ENCODE peak calls at places on chromosomes 6 and 20, in ten cellular contexts. One of them, this sample, is unnamed.
A peak's percentile ranks its signal among the peaks of the same experiment; 100 is the strongest.

GRCh38 chr6:72216222-72217106 is 330.1 kb downstream of the RIMS1 start:
- DNase-seq in ovary: no peak
- DNase-seq in CD8-positive, alpha-beta T cell: no peak
- DNase-seq in OCI-LY7: no peak
- DNase-seq in psoas muscle: no peak
- DNase-seq in breast epithelium: peak; percentile 64
- DNase-seq in tibial artery: no peak
- DNase-seq in prostate gland: peak; percentile 38
- DNase-seq in neural progenitor cell: no peak
- DNase-seq in left lung: no peak
- DNase-seq in this sample: no peak

GRCh38 chr6:34539181-34539580 is 16.9 kb downstream of the SPDEF start:
- DNase-seq in ovary: no peak
- DNase-seq in CD8-positive, alpha-beta T cell: no peak
- DNase-seq in OCI-LY7: no peak
- DNase-seq in psoas muscle: no peak
- DNase-seq in breast epithelium: no peak
- DNase-seq in tibial artery: no peak
- DNase-seq in prostate gland: no peak
- DNase-seq in neural progenitor cell: no peak
- DNase-seq in left lung: no peak
- DNase-seq in this sample: no peak

GRCh38 chr6:46985943-46986342 is 56.2 kb downstream of the ADGRF1 start:
- DNase-seq in ovary: no peak
- DNase-seq in CD8-positive, alpha-beta T cell: no peak
- DNase-seq in OCI-LY7: no peak
- DNase-seq in psoas muscle: no peak
- DNase-seq in breast epithelium: no peak
- DNase-seq in tibial artery: no peak
- DNase-seq in prostate gland: no peak
- DNase-seq in neural progenitor cell: no peak
- DNase-seq in left lung: no peak
- DNase-seq in this sample: no peak

GRCh38 chr6:108193120-108193519 is 27.3 kb downstream of the NR2E1 start:
- DNase-seq in ovary: no peak
- DNase-seq in CD8-positive, alpha-beta T cell: no peak
- DNase-seq in OCI-LY7: no peak
- DNase-seq in psoas muscle: no peak
- DNase-seq in breast epithelium: no peak
- DNase-seq in tibial artery: no peak
- DNase-seq in prostate gland: no peak
- DNase-seq in neural progenitor cell: no peak
- DNase-seq in left lung: no peak
- DNase-seq in this sample: no peak

GRCh38 chr6:22681761-22682160 is 112.4 kb downstream of the HDGFL1 start:
- DNase-seq in ovary: no peak
- DNase-seq in CD8-positive, alpha-beta T cell: no peak
- DNase-seq in OCI-LY7: no peak
- DNase-seq in psoas muscle: no peak
- DNase-seq in breast epithelium: no peak
- DNase-seq in tibial artery: no peak
- DNase-seq in prostate gland: no peak
- DNase-seq in neural progenitor cell: no peak
- DNase-seq in left lung: no peak
- DNase-seq in this sample: no peak

GRCh38 chr6:89999995-90000825 is 105.9 kb downstream of the GJA10 start:
- DNase-seq in ovary: no peak
- DNase-seq in CD8-positive, alpha-beta T cell: no peak
- DNase-seq in OCI-LY7: no peak
- DNase-seq in psoas muscle: no peak
- DNase-seq in breast epithelium: peak; percentile 59
- DNase-seq in tibial artery: no peak
- DNase-seq in prostate gland: no peak
- DNase-seq in neural progenitor cell: no peak
- DNase-seq in left lung: no peak
- DNase-seq in this sample: no peak

GRCh38 chr6:119161450-119161849 is 83.0 kb upstream of the FAM184A start:
- DNase-seq in ovary: no peak
- DNase-seq in CD8-positive, alpha-beta T cell: no peak
- DNase-seq in OCI-LY7: no peak
- DNase-seq in psoas muscle: no peak
- DNase-seq in breast epithelium: no peak
- DNase-seq in tibial artery: no peak
- DNase-seq in prostate gland: no peak
- DNase-seq in neural progenitor cell: no peak
- DNase-seq in left lung: no peak
- DNase-seq in this sample: no peak

GRCh38 chr6:85537055-85537494 is 56.6 kb downstream of the SNX14 start:
- DNase-seq in ovary: no peak
- DNase-seq in CD8-positive, alpha-beta T cell: no peak
- DNase-seq in OCI-LY7: peak; percentile 29
- DNase-seq in psoas muscle: no peak
- DNase-seq in breast epithelium: no peak
- DNase-seq in tibial artery: no peak
- DNase-seq in prostate gland: no peak
- DNase-seq in neural progenitor cell: no peak
- DNase-seq in left lung: no peak
- DNase-seq in this sample: no peak

GRCh38 chr6:21846541-21847451 is 253.2 kb downstream of the SOX4 start:
- DNase-seq in ovary: no peak
- DNase-seq in CD8-positive, alpha-beta T cell: no peak
- DNase-seq in OCI-LY7: peak; percentile 66
- DNase-seq in psoas muscle: no peak
- DNase-seq in breast epithelium: no peak
- DNase-seq in tibial artery: no peak
- DNase-seq in prostate gland: no peak
- DNase-seq in neural progenitor cell: peak; percentile 67
- DNase-seq in left lung: no peak
- DNase-seq in this sample: no peak

GRCh38 chr6:116511424-116512131 is at the start of gene CALHM5:
- DNase-seq in ovary: peak; percentile 30
- DNase-seq in CD8-positive, alpha-beta T cell: no peak
- DNase-seq in OCI-LY7: no peak
- DNase-seq in psoas muscle: peak; percentile 59
- DNase-seq in breast epithelium: no peak
- DNase-seq in tibial artery: peak; percentile 55
- DNase-seq in prostate gland: no peak
- DNase-seq in neural progenitor cell: peak; percentile 48
- DNase-seq in left lung: no peak
- DNase-seq in this sample: no peak

GRCh38 chr6:120378582-120379220 is 955.6 kb downstream of the TBC1D32 start:
- DNase-seq in ovary: no peak
- DNase-seq in CD8-positive, alpha-beta T cell: no peak
- DNase-seq in OCI-LY7: peak; percentile 64
- DNase-seq in psoas muscle: no peak
- DNase-seq in breast epithelium: no peak
- DNase-seq in tibial artery: no peak
- DNase-seq in prostate gland: no peak
- DNase-seq in neural progenitor cell: peak; percentile 63
- DNase-seq in left lung: no peak
- DNase-seq in this sample: no peak

GRCh38 chr20:23156170-23156841 is 70.2 kb upstream of the CD93 start:
- DNase-seq in ovary: no peak
- DNase-seq in CD8-positive, alpha-beta T cell: no peak
- DNase-seq in OCI-LY7: no peak
- DNase-seq in psoas muscle: peak; percentile 69
- DNase-seq in breast epithelium: no peak
- DNase-seq in tibial artery: peak; percentile 79
- DNase-seq in prostate gland: no peak
- DNase-seq in neural progenitor cell: no peak
- DNase-seq in left lung: no peak
- DNase-seq in this sample: peak; percentile 54

GRCh38 chr20:4817230-4817671 is 95.5 kb downstream of the PRND start:
- DNase-seq in ovary: no peak
- DNase-seq in CD8-positive, alpha-beta T cell: no peak
- DNase-seq in OCI-LY7: no peak
- DNase-seq in psoas muscle: no peak
- DNase-seq in breast epithelium: no peak
- DNase-seq in tibial artery: no peak
- DNase-seq in prostate gland: no peak
- DNase-seq in neural progenitor cell: no peak
- DNase-seq in left lung: no peak
- DNase-seq in this sample: no peak

DNA sequence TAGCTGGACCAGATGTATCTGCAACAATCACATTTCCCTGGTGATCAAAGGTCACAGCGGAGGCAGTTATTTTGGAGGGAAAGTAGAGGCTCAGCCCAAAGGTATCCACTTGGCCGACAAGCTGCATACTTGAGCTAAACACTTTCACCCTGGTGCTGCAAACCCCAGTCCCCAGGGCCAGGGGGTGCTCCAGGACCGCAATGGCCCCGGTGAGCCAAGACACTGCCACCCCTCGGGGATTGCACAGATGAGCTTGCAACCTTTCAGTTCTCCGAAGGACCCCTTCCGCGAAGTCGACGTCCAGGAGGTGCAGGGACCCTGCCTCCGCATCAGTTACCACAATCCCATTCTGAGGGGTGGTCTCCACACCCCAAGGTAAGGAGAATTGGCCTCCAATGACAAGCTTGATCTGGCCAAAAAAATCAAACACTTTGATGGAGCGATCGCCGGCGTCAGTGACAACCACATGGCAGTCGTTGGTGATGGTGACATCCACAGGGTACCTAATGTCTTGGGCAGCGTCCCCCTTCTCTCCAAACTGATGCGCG is 823 bp downstream of the NHLRC1 start:
- DNase-seq in ovary: peak; percentile 25
- DNase-seq in CD8-positive, alpha-beta T cell: no peak
- DNase-seq in OCI-LY7: peak; percentile 28
- DNase-seq in psoas muscle: no peak
- DNase-seq in breast epithelium: no peak
- DNase-seq in tibial artery: no peak
- DNase-seq in prostate gland: no peak
- DNase-seq in neural progenitor cell: peak; percentile 47
- DNase-seq in left lung: no peak
- DNase-seq in this sample: no peak
- H3K4me3 ChIP-seq in ovary: peak overlapping the region; percentile 60
- H3K4me3 ChIP-seq in CD8-positive, alpha-beta T cell: peak overlapping the region; percentile 62
- H3K4me3 ChIP-seq in OCI-LY7: no peak overlapping the region
- H3K4me3 ChIP-seq in psoas muscle: peak overlapping the region; percentile 73
- H3K4me3 ChIP-seq in breast epithelium: peak overlapping the region; percentile 65
- H3K4me3 ChIP-seq in tibial artery: peak overlapping the region; percentile 60
- H3K4me3 ChIP-seq in prostate gland: no peak overlapping the region
- H3K4me3 ChIP-seq in neural progenitor cell: no peak overlapping the region
- H3K4me3 ChIP-seq in left lung: peak overlapping the region; percentile 38
- H3K4me3 ChIP-seq in this sample: peak overlapping the region; percentile 74

DNA sequence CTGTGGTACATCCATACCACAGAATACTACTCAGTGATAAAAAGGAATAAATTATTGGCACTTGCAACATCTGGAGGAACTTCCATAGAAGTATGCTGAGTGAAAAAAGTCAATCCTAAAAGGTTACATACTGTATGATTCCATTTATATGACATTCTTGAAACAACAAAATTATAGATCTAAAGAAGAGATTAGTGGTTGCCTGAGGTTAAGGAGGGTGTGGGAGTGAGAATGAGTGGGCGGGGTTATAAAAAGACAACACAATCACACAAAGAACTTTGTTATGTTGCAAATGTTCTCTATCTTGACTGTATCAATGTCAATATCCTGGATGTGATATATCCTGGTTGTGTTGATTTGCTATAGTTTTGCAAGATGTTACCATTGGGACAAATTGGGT is 21.2 kb downstream of the SNRPB start:
- DNase-seq in ovary: no peak
- DNase-seq in CD8-positive, alpha-beta T cell: no peak
- DNase-seq in OCI-LY7: no peak
- DNase-seq in psoas muscle: no peak
- DNase-seq in breast epithelium: no peak
- DNase-seq in tibial artery: no peak
- DNase-seq in prostate gland: no peak
- DNase-seq in neural progenitor cell: no peak
- DNase-seq in left lung: no peak
- DNase-seq in this sample: no peak
- H3K4me1 ChIP-seq in ovary: no peaks in the 10 kb centered on the region
- H3K4me1 ChIP-seq in CD8-positive, alpha-beta T cell: no peaks in the 10 kb centered on the region
- H3K4me1 ChIP-seq in OCI-LY7: no peaks in the 10 kb centered on the region
- H3K4me1 ChIP-seq in psoas muscle: no peaks in the 10 kb centered on the region
- H3K4me1 ChIP-seq in breast epithelium: no peaks in the 10 kb centered on the region
- H3K4me1 ChIP-seq in tibial artery: no peaks in the 10 kb centered on the region
- H3K4me1 ChIP-seq in prostate gland: no peaks in the 10 kb centered on the region
- H3K4me1 ChIP-seq in neural progenitor cell: no peaks in the 10 kb centered on the region
- H3K4me1 ChIP-seq in left lung: no peaks in the 10 kb centered on the region
- H3K4me1 ChIP-seq in this sample: no peaks in the 10 kb centered on the region

DNA sequence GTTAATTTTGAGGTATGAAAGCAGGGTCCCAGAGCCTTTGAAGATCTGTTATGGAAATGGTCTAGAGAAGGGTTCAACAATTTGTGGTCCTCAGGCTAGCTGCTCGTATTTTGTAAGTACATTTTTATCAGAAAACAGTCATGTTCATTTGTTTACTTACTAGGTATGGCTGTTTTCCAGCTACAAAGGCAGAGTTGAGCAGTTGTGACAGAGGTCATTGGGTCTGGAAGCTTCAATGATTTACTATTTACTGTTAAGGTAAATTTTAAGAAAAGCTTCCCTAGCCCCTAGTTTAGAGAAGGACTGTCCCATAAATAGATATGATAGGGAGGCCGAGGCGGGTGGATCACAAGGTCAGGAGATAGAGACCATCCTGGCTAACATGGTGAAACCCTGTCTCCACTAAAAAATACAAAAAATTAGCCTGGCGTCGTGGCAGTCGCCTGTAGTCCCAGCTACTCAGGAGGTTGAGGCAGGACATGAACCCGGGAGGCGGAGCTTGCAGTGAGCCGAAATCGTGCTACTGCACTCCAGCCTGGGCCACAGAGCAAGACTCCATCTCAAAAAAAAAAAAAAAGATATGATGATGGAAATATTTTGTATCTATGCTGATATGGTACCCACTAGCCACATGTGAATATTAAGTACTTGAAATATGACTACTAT is 538.4 kb upstream of the CITED2 start:
- DNase-seq in ovary: no peak
- DNase-seq in CD8-positive, alpha-beta T cell: no peak
- DNase-seq in OCI-LY7: no peak
- DNase-seq in psoas muscle: no peak
- DNase-seq in breast epithelium: no peak
- DNase-seq in tibial artery: no peak
- DNase-seq in prostate gland: no peak
- DNase-seq in neural progenitor cell: no peak
- DNase-seq in left lung: no peak
- DNase-seq in this sample: no peak
- TF ChIP-seq CTCF in ovary: no peak
- TF ChIP-seq CTCF in CD8-positive, alpha-beta T cell: no peak
- TF ChIP-seq CTCF in OCI-LY7: no peak
- TF ChIP-seq CTCF in psoas muscle: no peak
- TF ChIP-seq CTCF in breast epithelium: no peak
- TF ChIP-seq CTCF in tibial artery: no peak
- TF ChIP-seq CTCF in prostate gland: no peak
- TF ChIP-seq CTCF in neural progenitor cell: no peak
- TF ChIP-seq CTCF in left lung: no peak
- TF ChIP-seq CTCF in this sample: no peak

DNA sequence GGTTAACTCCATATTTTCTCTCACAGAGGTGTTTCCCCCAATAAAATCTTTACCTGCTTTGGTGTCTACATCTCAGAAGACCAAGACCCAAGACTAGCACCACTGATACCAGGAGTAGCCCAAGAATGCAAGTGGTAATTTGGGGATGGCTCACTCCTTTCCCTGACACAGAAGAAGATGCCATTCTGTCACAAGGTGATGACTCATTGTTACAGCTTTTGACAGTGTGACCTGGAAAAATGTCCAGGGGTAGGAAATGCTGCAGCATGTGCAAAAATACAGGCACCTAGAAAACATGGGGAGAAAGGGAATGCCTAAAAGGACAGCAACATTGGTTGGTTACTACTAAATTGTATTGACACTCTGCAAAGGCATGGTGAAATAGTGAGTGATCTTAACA is 254.0 kb upstream of the GJE1 start:
- DNase-seq in ovary: no peak
- DNase-seq in CD8-positive, alpha-beta T cell: no peak
- DNase-seq in OCI-LY7: no peak
- DNase-seq in psoas muscle: no peak
- DNase-seq in breast epithelium: no peak
- DNase-seq in tibial artery: no peak
- DNase-seq in prostate gland: no peak
- DNase-seq in neural progenitor cell: no peak
- DNase-seq in left lung: no peak
- DNase-seq in this sample: no peak
- H3K4me3 ChIP-seq in ovary: no peak overlapping the region
- H3K4me3 ChIP-seq in CD8-positive, alpha-beta T cell: no peak overlapping the region
- H3K4me3 ChIP-seq in OCI-LY7: no peak overlapping the region
- H3K4me3 ChIP-seq in psoas muscle: no peak overlapping the region
- H3K4me3 ChIP-seq in breast epithelium: no peak overlapping the region
- H3K4me3 ChIP-seq in tibial artery: no peak overlapping the region
- H3K4me3 ChIP-seq in prostate gland: no peak overlapping the region
- H3K4me3 ChIP-seq in neural progenitor cell: no peak overlapping the region
- H3K4me3 ChIP-seq in left lung: no peak overlapping the region
- H3K4me3 ChIP-seq in this sample: no peak overlapping the region

This sample was measured in thoracic aorta.